ENCODE peak calls at places on chromosomes 13 and 19, in four cellular contexts. I is IMR-90, G is H1, R is H9. J is an unnamed sample.
A peak's percentile ranks its signal among the peaks of the same experiment; 100 is the strongest.

GRCh38 chr13:71865858-71866172 is 1.2 kb downstream of the DACH1 start:
- DNase-seq in G (no peak), R (peak; percentile 36), I (no peak), J (peak; percentile 32)

GRCh38 chr19:12784871-12785430 is 6.3 kb upstream of the JUNB start:
- DNase-seq in G (no peak), I (peak; percentile 26), R (no peak), J (no peak)

GRCh38 chr13:24232474-24232873 is 72.0 kb downstream of the SPATA13 start:
- DNase-seq in R (peak; percentile 52), I (no peak), G (no peak), J (peak; percentile 71)

GRCh38 chr19:29988351-29988750 is 46.3 kb downstream of the URI1 start:
- DNase-seq in R (peak; percentile 58), I (no peak), G (no peak), J (peak; percentile 82)

GRCh38 chr13:74005320-74006154 is 128.7 kb downstream of the KLF12 start:
- DNase-seq in I (no peak), R (no peak), G (no peak), J (no peak)

GRCh38 chr13:35703061-35703460 is 226.6 kb upstream of the MAB21L1 start:
- DNase-seq in R (no peak), G (no peak), I (peak; percentile 8), J (no peak)

GRCh38 chr13:27926644-27927434 is 7.0 kb downstream of the PDX1 start:
- DNase-seq in I (no peak), R (peak; percentile 60), G (peak; percentile 55), J (no peak)

GRCh38 chr19:29884466-29884865 is 57.6 kb upstream of the URI1 start:
- DNase-seq in G (no peak), R (no peak), I (no peak), J (no peak)

GRCh38 chr13:26220575-26220974 is 1.5 kb downstream of the RNF6 start:
- DNase-seq in I (peak; percentile 68), G (no peak), R (no peak), J (peak; percentile 57)

GRCh38 chr13:45718063-45718462 is 15.9 kb downstream of the CBY2 start:
- DNase-seq in I (peak; percentile 14), R (peak; percentile 41), G (no peak), J (peak; percentile 84)

GRCh38 chr13:70829748-70830147 is 721.5 kb upstream of the KLHL1 start:
- DNase-seq in G (no peak), R (no peak), I (no peak), J (no peak)

DNA sequence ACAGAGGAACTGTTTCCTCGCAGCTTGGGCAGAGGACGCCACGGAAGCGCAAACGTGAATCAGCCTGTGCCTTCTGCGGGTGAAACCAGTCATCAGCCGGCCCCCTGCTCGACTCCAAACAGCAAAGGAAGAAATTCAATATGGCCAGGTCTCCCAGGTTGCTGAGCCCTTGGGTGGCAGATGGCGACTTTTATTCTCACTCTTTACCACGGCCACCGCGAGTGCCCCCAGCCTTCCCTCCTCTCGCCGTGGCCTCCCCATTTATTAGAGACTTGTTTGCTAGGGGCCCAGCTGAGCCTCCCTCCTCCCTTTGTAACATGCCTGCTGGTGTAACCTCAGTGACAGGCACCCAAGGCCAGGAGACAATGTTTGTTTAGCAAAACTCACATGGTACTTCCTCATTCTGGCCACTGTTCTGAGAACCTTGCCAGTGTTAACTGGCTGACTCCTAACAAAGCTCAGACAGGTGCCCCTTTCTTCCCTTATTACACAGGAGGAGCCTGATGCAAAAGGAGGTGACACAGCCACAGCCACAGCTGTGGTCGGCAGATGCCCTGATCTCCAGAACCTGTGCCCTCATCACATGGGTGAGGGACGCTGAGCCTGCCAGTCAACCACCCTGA is 5.8 kb downstream of the RAB20 start:
- DNase-seq in R (no peak), G (no peak), I (no peak), J (no peak)
- H3K4ac ChIP-seq in R (no peak overlapping the region), G (no peak overlapping the region), I (no peak overlapping the region), J (no peak overlapping the region)

DNA sequence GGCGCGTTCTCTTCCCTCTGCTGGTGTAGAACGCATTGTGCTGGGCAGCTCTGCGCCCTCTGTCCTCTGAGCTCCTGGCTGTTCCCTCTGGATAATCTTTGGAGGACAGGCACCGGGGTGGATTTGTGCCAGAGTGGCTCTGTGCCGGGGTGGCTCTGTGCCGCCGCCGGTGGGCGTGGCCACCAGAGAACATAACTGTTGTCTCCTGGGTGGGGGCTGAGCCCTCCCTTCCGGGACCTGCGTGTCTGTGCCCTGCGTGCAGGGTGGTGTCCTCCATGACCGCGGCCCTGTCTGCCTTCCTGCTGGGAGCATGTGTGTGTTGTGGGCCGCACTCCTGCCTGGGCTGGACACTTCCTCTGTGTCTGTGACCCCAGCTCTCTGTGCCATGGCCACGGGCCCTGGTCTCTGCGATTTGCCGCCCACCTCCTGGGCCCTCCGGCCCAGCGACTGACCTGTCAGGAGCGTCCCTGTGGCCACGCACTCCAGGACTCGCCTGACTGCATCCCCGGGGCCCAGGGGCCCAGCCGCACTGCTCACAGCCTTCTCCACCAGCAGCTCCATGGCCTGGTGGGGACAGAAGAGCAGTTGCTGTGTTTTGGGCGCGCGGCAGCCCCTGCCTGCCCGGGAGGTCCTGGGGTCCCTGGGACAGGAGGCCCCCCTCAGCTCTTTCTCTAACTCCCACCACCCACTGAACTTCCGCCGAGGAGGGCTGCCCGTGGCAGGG is 22.4 kb upstream of the MATK start:
- DNase-seq in R (peak; percentile 28), G (no peak), I (no peak), J (no peak)
- H4K5ac ChIP-seq in R (no peak overlapping the region), G (no peak overlapping the region), I (no peak overlapping the region), J (no peak overlapping the region)

GRCh38 chr19:46715620-46716012 is 1.3 kb downstream of the PRKD2 start:
- DNase-seq in I (no peak), R (no peak), G (no peak), J (no peak)
- H3K4ac ChIP-seq in I (peak overlapping the region; percentile 18), R (no peak overlapping the region), G (no peak overlapping the region), J (no peak overlapping the region)

GRCh38 chr13:87295636-87296035 is 375.5 kb upstream of the SLITRK5 start:
- DNase-seq in I (no peak), R (no peak), G (no peak), J (no peak)
- H4K5ac ChIP-seq in I (no peak overlapping the region), R (no peak overlapping the region), G (no peak overlapping the region), J (no peak overlapping the region)